ENCODE peak calls at places on chromosomes 11 and 22, in five cellular contexts. T, K, L, H and E are unnamed samples.

GRCh38 chr11:46506486-46506808 is 87.4 kb downstream of the AMBRA1 start:
- DNase-seq in T (no peak), K (no peak), L (no peak), H (no peak), E (no peak)

GRCh38 chr22:49753276-49753884 is 74.3 kb downstream of the BRD1 start:
- DNase-seq in T (no peak), K (no peak), L (no peak), H (no peak), E (no peak)

GRCh38 chr11:47918370-47918690 is 62.0 kb upstream of the PTPRJ start:
- DNase-seq in T (no peak), K (no peak), L (no peak), H (no peak), E (no peak)

GRCh38 chr11:92269021-92269420 is 44.4 kb downstream of the FAT3 start:
- DNase-seq in T (no peak), K (peak; percentile 75), L (peak; percentile 41), H (peak; percentile 67), E (no peak)

GRCh38 chr11:133064152-133064877 is 468.0 kb downstream of the OPCML start:
- DNase-seq in T (peak; percentile 13), K (peak; percentile 32), L (peak; percentile 66), H (peak; percentile 72), E (peak; percentile 24)

GRCh38 chr11:628056-628455 is 1.1 kb upstream of the SCT start:
- DNase-seq in T (no peak), K (no peak), L (no peak), H (no peak), E (no peak)

GRCh38 chr11:295351-296205 is 3.7 kb downstream of the IFITM5 start:
- DNase-seq in T (no peak), K (no peak), L (no peak), H (no peak), E (no peak)

GRCh38 chr11:130979386-130979972 is 63.2 kb upstream of the SNX19 start:
- DNase-seq in T (no peak), K (peak; percentile 62), L (peak; percentile 29), H (peak; percentile 20), E (no peak)

GRCh38 chr22:37167176-37167980 is 17.7 kb upstream of the IL2RB start:
- DNase-seq in T (no peak), K (no peak), L (no peak), H (no peak), E (no peak)

GRCh38 chr11:8382436-8383053 is 118.9 kb upstream of the LMO1 start:
- DNase-seq in T (no peak), K (peak; percentile 28), L (peak; percentile 32), H (no peak), E (no peak)

GRCh38 chr11:126282742-126283591 is at the start of gene TIRAP:
- DNase-seq in T (peak; percentile 55), K (peak; percentile 62), L (peak; percentile 82), H (peak; percentile 82), E (peak; percentile 62)

GRCh38 chr11:45859661-45860140 is 12.4 kb downstream of the CRY2 start:
- DNase-seq in T (no peak), K (peak; percentile 95), L (peak; percentile 95), H (no peak), E (no peak)

GRCh38 chr11:15034687-15035267 is 38.6 kb upstream of the CALCB start:
- DNase-seq in T (no peak), K (no peak), L (no peak), H (peak; percentile 4), E (no peak)

GRCh38 chr11:8325905-8326304 is 62.2 kb upstream of the LMO1 start:
- DNase-seq in T (no peak), K (no peak), L (no peak), H (no peak), E (no peak)

GRCh38 chr11:15059132-15059531 is 14.3 kb upstream of the CALCB start:
- DNase-seq in T (no peak), K (no peak), L (no peak), H (no peak), E (no peak)

GRCh38 chr11:77580712-77581337 is 8.9 kb upstream of the AQP11 start:
- DNase-seq in T (no peak), K (peak; percentile 37), L (no peak), H (peak; percentile 63), E (no peak)

GRCh38 chr22:17672417-17672991 is 33.9 kb downstream of the BCL2L13 start:
- DNase-seq in T (no peak), K (no peak), L (peak; percentile 23), H (no peak), E (no peak)

GRCh38 chr11:77188323-77188911 is 60.4 kb downstream of the MYO7A start:
- DNase-seq in T (peak; percentile 77), K (peak; percentile 85), L (peak; percentile 91), H (peak; percentile 91), E (peak; percentile 83)

GRCh38 chr22:36327922-36328551 is 59.7 kb downstream of the MYH9 start:
- DNase-seq in T (no peak), K (peak; percentile 80), L (no peak), H (no peak), E (no peak)

GRCh38 chr11:22065472-22065871 is 127.4 kb upstream of the ANO5 start:
- DNase-seq in T (no peak), K (no peak), L (no peak), H (no peak), E (no peak)

GRCh38 chr11:17171342-17171741 is 36.4 kb downstream of the PIK3C2A start:
- DNase-seq in T (no peak), K (peak; percentile 84), L (peak; percentile 22), H (no peak), E (no peak)

GRCh38 chr11:27471067-27471587 is 1.5 kb downstream of the LGR4 start:
- DNase-seq in T (no peak), K (no peak), L (no peak), H (peak; percentile 33), E (no peak)

GRCh38 chr11:61004037-61004641 is 32.7 kb downstream of the CD6 start:
- DNase-seq in T (no peak), K (peak; percentile 38), L (no peak), H (no peak), E (no peak)